ENCODE peak calls at places on chromosomes 6 and 20, in six cellular contexts. One of them, this sample, is unnamed.

GRCh38 chr20:57323034-57323433 is 6.6 kb upstream of the SPO11 start:
- DNase-seq in left lung: no peak
- DNase-seq in endothelial cell of umbilical vein: no peak
- DNase-seq in cardiac muscle cell: peak; percentile 12
- DNase-seq in mammary epithelial cell: peak; percentile 70
- DNase-seq in fibroblast of lung: peak; percentile 38
- DNase-seq in this sample: peak; percentile 83

GRCh38 chr6:147528511-147529145 is 20.1 kb downstream of the SAMD5 start:
- DNase-seq in left lung: no peak
- DNase-seq in endothelial cell of umbilical vein: peak; percentile 55
- DNase-seq in cardiac muscle cell: no peak
- DNase-seq in mammary epithelial cell: no peak
- DNase-seq in fibroblast of lung: no peak
- DNase-seq in this sample: no peak

GRCh38 chr6:33570806-33571636 is 9.1 kb downstream of the BAK1 start:
- DNase-seq in left lung: peak; percentile 87
- DNase-seq in endothelial cell of umbilical vein: peak; percentile 65
- DNase-seq in cardiac muscle cell: peak; percentile 86
- DNase-seq in mammary epithelial cell: peak; percentile 59
- DNase-seq in fibroblast of lung: peak; percentile 75
- DNase-seq in this sample: peak; percentile 93

GRCh38 chr6:166278579-166279392 is 29.4 kb downstream of the PRR18 start:
- DNase-seq in left lung: no peak
- DNase-seq in endothelial cell of umbilical vein: no peak
- DNase-seq in cardiac muscle cell: no peak
- DNase-seq in mammary epithelial cell: no peak
- DNase-seq in fibroblast of lung: no peak
- DNase-seq in this sample: no peak

GRCh38 chr20:36101201-36101600 is 53.3 kb upstream of the EPB41L1 start:
- DNase-seq in left lung: peak; percentile 56
- DNase-seq in endothelial cell of umbilical vein: no peak
- DNase-seq in cardiac muscle cell: peak; percentile 88
- DNase-seq in mammary epithelial cell: no peak
- DNase-seq in fibroblast of lung: no peak
- DNase-seq in this sample: peak; percentile 69

GRCh38 chr6:27290065-27290849 is 21.8 kb downstream of the POM121L2 start:
- DNase-seq in left lung: no peak
- DNase-seq in endothelial cell of umbilical vein: no peak
- DNase-seq in cardiac muscle cell: peak; percentile 19
- DNase-seq in mammary epithelial cell: peak; percentile 68
- DNase-seq in fibroblast of lung: peak; percentile 60
- DNase-seq in this sample: no peak

GRCh38 chr6:14510038-14510437 is 392.5 kb downstream of the CD83 start:
- DNase-seq in left lung: no peak
- DNase-seq in endothelial cell of umbilical vein: no peak
- DNase-seq in cardiac muscle cell: no peak
- DNase-seq in mammary epithelial cell: no peak
- DNase-seq in fibroblast of lung: no peak
- DNase-seq in this sample: no peak

GRCh38 chr6:129502261-129502660 is 207.7 kb downstream of the ARHGAP18 start:
- DNase-seq in left lung: no peak
- DNase-seq in endothelial cell of umbilical vein: no peak
- DNase-seq in cardiac muscle cell: no peak
- DNase-seq in mammary epithelial cell: peak; percentile 71
- DNase-seq in fibroblast of lung: peak; percentile 59
- DNase-seq in this sample: no peak

GRCh38 chr6:73579389-73579788 is 58.6 kb upstream of the EEF1A1 start:
- DNase-seq in left lung: peak; percentile 50
- DNase-seq in endothelial cell of umbilical vein: no peak
- DNase-seq in cardiac muscle cell: no peak
- DNase-seq in mammary epithelial cell: no peak
- DNase-seq in fibroblast of lung: no peak
- DNase-seq in this sample: no peak

GRCh38 chr6:14396392-14396791 is 278.8 kb downstream of the CD83 start:
- DNase-seq in left lung: no peak
- DNase-seq in endothelial cell of umbilical vein: no peak
- DNase-seq in cardiac muscle cell: no peak
- DNase-seq in mammary epithelial cell: no peak
- DNase-seq in fibroblast of lung: no peak
- DNase-seq in this sample: no peak

GRCh38 chr6:48567016-48567415 is 456.0 kb upstream of the PTCHD4 start:
- DNase-seq in left lung: no peak
- DNase-seq in endothelial cell of umbilical vein: no peak
- DNase-seq in cardiac muscle cell: no peak
- DNase-seq in mammary epithelial cell: peak; percentile 84
- DNase-seq in fibroblast of lung: peak; percentile 55
- DNase-seq in this sample: no peak

GRCh38 chr6:13383280-13384163 is 55.2 kb upstream of the TBC1D7 start:
- DNase-seq in left lung: no peak
- DNase-seq in endothelial cell of umbilical vein: no peak
- DNase-seq in cardiac muscle cell: no peak
- DNase-seq in mammary epithelial cell: peak; percentile 69
- DNase-seq in fibroblast of lung: peak; percentile 48
- DNase-seq in this sample: no peak

GRCh38 chr6:45548657-45549515 is 171.2 kb upstream of the SUPT3H start:
- DNase-seq in left lung: no peak
- DNase-seq in endothelial cell of umbilical vein: no peak
- DNase-seq in cardiac muscle cell: no peak
- DNase-seq in mammary epithelial cell: no peak
- DNase-seq in fibroblast of lung: no peak
- DNase-seq in this sample: no peak

GRCh38 chr6:151140767-151141166 is 99.0 kb upstream of the AKAP12 start:
- DNase-seq in left lung: no peak
- DNase-seq in endothelial cell of umbilical vein: no peak
- DNase-seq in cardiac muscle cell: no peak
- DNase-seq in mammary epithelial cell: no peak
- DNase-seq in fibroblast of lung: no peak
- DNase-seq in this sample: no peak

GRCh38 chr6:6657085-6657819 is 68.7 kb downstream of the LY86 start:
- DNase-seq in left lung: no peak
- DNase-seq in endothelial cell of umbilical vein: no peak
- DNase-seq in cardiac muscle cell: no peak
- DNase-seq in mammary epithelial cell: no peak
- DNase-seq in fibroblast of lung: no peak
- DNase-seq in this sample: no peak

GRCh38 chr6:166325383-166326042 is 16.8 kb downstream of the SFT2D1 start:
- DNase-seq in left lung: no peak
- DNase-seq in endothelial cell of umbilical vein: no peak
- DNase-seq in cardiac muscle cell: no peak
- DNase-seq in mammary epithelial cell: no peak
- DNase-seq in fibroblast of lung: no peak
- DNase-seq in this sample: no peak

GRCh38 chr6:30641048-30641447 is 5.9 kb upstream of the C6orf136 start:
- DNase-seq in left lung: no peak
- DNase-seq in endothelial cell of umbilical vein: no peak
- DNase-seq in cardiac muscle cell: no peak
- DNase-seq in mammary epithelial cell: no peak
- DNase-seq in fibroblast of lung: no peak
- DNase-seq in this sample: no peak

GRCh38 chr6:170208651-170209353 is 82.1 kb downstream of the DLL1 start:
- DNase-seq in left lung: peak; percentile 13
- DNase-seq in endothelial cell of umbilical vein: no peak
- DNase-seq in cardiac muscle cell: no peak
- DNase-seq in mammary epithelial cell: no peak
- DNase-seq in fibroblast of lung: no peak
- DNase-seq in this sample: no peak

GRCh38 chr20:17992847-17993508 is 24.2 kb downstream of the MGME1 start:
- DNase-seq in left lung: no peak
- DNase-seq in endothelial cell of umbilical vein: peak; percentile 77
- DNase-seq in cardiac muscle cell: no peak
- DNase-seq in mammary epithelial cell: no peak
- DNase-seq in fibroblast of lung: peak; percentile 44
- DNase-seq in this sample: no peak

GRCh38 chr6:81480139-81480538 is 272.3 kb downstream of the TENT5A start:
- DNase-seq in left lung: no peak
- DNase-seq in endothelial cell of umbilical vein: no peak
- DNase-seq in cardiac muscle cell: no peak
- DNase-seq in mammary epithelial cell: no peak
- DNase-seq in fibroblast of lung: peak; percentile 58
- DNase-seq in this sample: no peak

GRCh38 chr20:45138451-45139300 is 14.4 kb upstream of the WFDC12 start:
- DNase-seq in left lung: peak; percentile 62
- DNase-seq in endothelial cell of umbilical vein: peak; percentile 4
- DNase-seq in cardiac muscle cell: peak; percentile 38
- DNase-seq in mammary epithelial cell: peak; percentile 56
- DNase-seq in fibroblast of lung: no peak
- DNase-seq in this sample: peak; percentile 75

GRCh38 chr6:166955121-166955864 is 1.1 kb downstream of the RNASET2 start:
- DNase-seq in left lung: peak; percentile 70
- DNase-seq in endothelial cell of umbilical vein: no peak
- DNase-seq in cardiac muscle cell: peak; percentile 32
- DNase-seq in mammary epithelial cell: no peak
- DNase-seq in fibroblast of lung: no peak
- DNase-seq in this sample: no peak

GRCh38 chr6:114096553-114097172 is 125.7 kb upstream of the HDAC2 start:
- DNase-seq in left lung: no peak
- DNase-seq in endothelial cell of umbilical vein: peak; percentile 30
- DNase-seq in cardiac muscle cell: peak; percentile 77
- DNase-seq in mammary epithelial cell: no peak
- DNase-seq in fibroblast of lung: peak; percentile 18
- DNase-seq in this sample: peak; percentile 15

GRCh38 chr20:54107181-54107580 is 36.8 kb upstream of the BCAS1 start:
- DNase-seq in left lung: no peak
- DNase-seq in endothelial cell of umbilical vein: no peak
- DNase-seq in cardiac muscle cell: no peak
- DNase-seq in mammary epithelial cell: peak; percentile 43
- DNase-seq in fibroblast of lung: no peak
- DNase-seq in this sample: no peak

GRCh38 chr6:6085928-6086668 is 79.4 kb upstream of the NRN1 start:
- DNase-seq in left lung: no peak
- DNase-seq in endothelial cell of umbilical vein: no peak
- DNase-seq in cardiac muscle cell: no peak
- DNase-seq in mammary epithelial cell: no peak
- DNase-seq in fibroblast of lung: no peak
- DNase-seq in this sample: no peak

GRCh38 chr20:57400821-57401564 is 9.8 kb downstream of the RBM38 start:
- DNase-seq in left lung: no peak
- DNase-seq in endothelial cell of umbilical vein: no peak
- DNase-seq in cardiac muscle cell: no peak
- DNase-seq in mammary epithelial cell: no peak
- DNase-seq in fibroblast of lung: no peak
- DNase-seq in this sample: no peak

GRCh38 chr20:4740774-4741431 is 19.2 kb downstream of the PRND start:
- DNase-seq in left lung: no peak
- DNase-seq in endothelial cell of umbilical vein: peak; percentile 52
- DNase-seq in cardiac muscle cell: peak; percentile 64
- DNase-seq in mammary epithelial cell: no peak
- DNase-seq in fibroblast of lung: peak; percentile 20
- DNase-seq in this sample: peak; percentile 70

GRCh38 chr20:23349338-23350006 is 1.1 kb upstream of the NXT1 start:
- DNase-seq in left lung: no peak
- DNase-seq in endothelial cell of umbilical vein: no peak
- DNase-seq in cardiac muscle cell: peak; percentile 42
- DNase-seq in mammary epithelial cell: no peak
- DNase-seq in fibroblast of lung: no peak
- DNase-seq in this sample: no peak

GRCh38 chr20:23344336-23344735 is 6.3 kb upstream of the NXT1 start:
- DNase-seq in left lung: no peak
- DNase-seq in endothelial cell of umbilical vein: no peak
- DNase-seq in cardiac muscle cell: peak; percentile 85
- DNase-seq in mammary epithelial cell: no peak
- DNase-seq in fibroblast of lung: no peak
- DNase-seq in this sample: no peak

GRCh38 chr20:23350855-23351838 is 556 bp downstream of the NXT1 start:
- DNase-seq in left lung: peak; percentile 65
- DNase-seq in endothelial cell of umbilical vein: peak; percentile 69
- DNase-seq in cardiac muscle cell: peak; percentile 73
- DNase-seq in mammary epithelial cell: peak; percentile 67
- DNase-seq in fibroblast of lung: peak; percentile 65
- DNase-seq in this sample: peak; percentile 50

GRCh38 chr20:23347791-23348190 is 2.8 kb upstream of the NXT1 start:
- DNase-seq in left lung: no peak
- DNase-seq in endothelial cell of umbilical vein: no peak
- DNase-seq in cardiac muscle cell: no peak
- DNase-seq in mammary epithelial cell: no peak
- DNase-seq in fibroblast of lung: no peak
- DNase-seq in this sample: no peak

GRCh38 chr20:23350007-23350854 is at the start of gene NXT1:
- DNase-seq in left lung: peak; percentile 96
- DNase-seq in endothelial cell of umbilical vein: peak; percentile 98
- DNase-seq in cardiac muscle cell: peak; percentile 98
- DNase-seq in mammary epithelial cell: peak; percentile 99
- DNase-seq in fibroblast of lung: peak; percentile 99
- DNase-seq in this sample: peak; percentile 97
- TF ChIP-seq CTCF in left lung: no peak
- TF ChIP-seq CTCF in endothelial cell of umbilical vein: no peak
- TF ChIP-seq CTCF in cardiac muscle cell: no peak
- TF ChIP-seq CTCF in mammary epithelial cell: no peak
- TF ChIP-seq CTCF in fibroblast of lung: peak; percentile 13
- TF ChIP-seq CTCF in this sample: no peak

GRCh38 chr6:18904681-18905080 is 517.5 kb downstream of the RNF144B start:
- DNase-seq in left lung: no peak
- DNase-seq in endothelial cell of umbilical vein: no peak
- DNase-seq in cardiac muscle cell: no peak
- DNase-seq in mammary epithelial cell: no peak
- DNase-seq in fibroblast of lung: no peak
- DNase-seq in this sample: no peak
- H3K9me3 ChIP-seq in left lung: no peaks in the 10 kb centered on the region
- H3K9me3 ChIP-seq in endothelial cell of umbilical vein: peaks cover 3% of the 10 kb centered on the region
- H3K9me3 ChIP-seq in cardiac muscle cell: no peaks in the 10 kb centered on the region
- H3K9me3 ChIP-seq in mammary epithelial cell: no peaks in the 10 kb centered on the region
- H3K9me3 ChIP-seq in fibroblast of lung: no peaks in the 10 kb centered on the region
- H3K9me3 ChIP-seq in this sample: no peaks in the 10 kb centered on the region

GRCh38 chr6:72552938-72553337 is 68.9 kb upstream of the KCNQ5 start:
- DNase-seq in left lung: no peak
- DNase-seq in endothelial cell of umbilical vein: no peak
- DNase-seq in cardiac muscle cell: no peak
- DNase-seq in mammary epithelial cell: peak; percentile 44
- DNase-seq in fibroblast of lung: peak; percentile 49
- DNase-seq in this sample: no peak
- H3K4me3 ChIP-seq in left lung: no peak overlapping the region
- H3K4me3 ChIP-seq in endothelial cell of umbilical vein: no peak overlapping the region
- H3K4me3 ChIP-seq in cardiac muscle cell: no peak overlapping the region
- H3K4me3 ChIP-seq in mammary epithelial cell: no peak overlapping the region
- H3K4me3 ChIP-seq in fibroblast of lung: no peak overlapping the region
- H3K4me3 ChIP-seq in this sample: no peak overlapping the region

GRCh38 chr6:4088684-4089083 is 9.7 kb upstream of the FAM217A start:
- DNase-seq in left lung: no peak
- DNase-seq in endothelial cell of umbilical vein: no peak
- DNase-seq in cardiac muscle cell: no peak
- DNase-seq in mammary epithelial cell: no peak
- DNase-seq in fibroblast of lung: no peak
- DNase-seq in this sample: no peak

GRCh38 chr6:4091926-4092325 is 13.0 kb upstream of the FAM217A start:
- DNase-seq in left lung: no peak
- DNase-seq in endothelial cell of umbilical vein: no peak
- DNase-seq in cardiac muscle cell: no peak
- DNase-seq in mammary epithelial cell: no peak
- DNase-seq in fibroblast of lung: no peak
- DNase-seq in this sample: peak; percentile 88

DNA sequence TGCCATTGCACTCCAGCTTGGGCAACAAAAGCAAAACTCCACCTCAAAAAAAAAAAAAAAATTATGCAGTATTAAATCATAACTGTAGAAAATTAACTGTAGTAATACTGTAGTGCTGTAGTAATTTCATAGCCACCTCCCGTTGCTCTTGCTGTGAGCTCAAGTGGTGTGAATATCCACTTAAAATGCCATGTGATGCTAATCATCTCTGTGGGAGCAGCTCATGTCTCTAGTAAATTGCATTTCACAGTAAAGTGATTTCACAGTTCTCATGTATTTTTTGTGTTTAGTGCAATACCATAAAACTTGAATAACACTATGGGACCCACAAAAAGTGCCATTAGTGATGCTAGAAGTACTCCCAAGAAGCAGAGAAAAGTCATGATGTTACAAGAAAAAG is 14.4 kb upstream of the FAM217A start:
- DNase-seq in left lung: no peak
- DNase-seq in endothelial cell of umbilical vein: no peak
- DNase-seq in cardiac muscle cell: no peak
- DNase-seq in mammary epithelial cell: no peak
- DNase-seq in fibroblast of lung: peak; percentile 27
- DNase-seq in this sample: no peak
- TF ChIP-seq CTCF in left lung: no peak
- TF ChIP-seq CTCF in endothelial cell of umbilical vein: no peak
- TF ChIP-seq CTCF in cardiac muscle cell: no peak
- TF ChIP-seq CTCF in mammary epithelial cell: no peak
- TF ChIP-seq CTCF in fibroblast of lung: no peak
- TF ChIP-seq CTCF in this sample: no peak